ENCODE peak calls at places on chromosomes 1 and 21, in four cellular contexts. K is stimulated activated CD4-positive, alpha-beta T cell treated with anti-CD3 and anti-CD28 coated beads, Interleukin-2, amount 100 ng/mL, for 4 hours; B is heart left ventricle; F is hypothalamus. P is an unnamed sample.

GRCh38 chr21:28669331-28669730 is 323.3 kb downstream of the LTN1 start:
- DNase-seq in K (no peak), F (no peak), B (no peak), P (no peak)

GRCh38 chr1:44924835-44925464 is 61.4 kb downstream of the EIF2B3 start:
- DNase-seq in B (no peak), F (no peak), K (no peak), P (no peak)

GRCh38 chr21:27306821-27307746 is 340.2 kb upstream of the ADAMTS5 start:
- DNase-seq in K (no peak), F (no peak), B (no peak), P (no peak)

GRCh38 chr1:226584164-226584563 is 35.6 kb downstream of the STUM start:
- DNase-seq in B (no peak), F (no peak), K (no peak), P (no peak)

GRCh38 chr21:34726627-34727337 is 58.0 kb downstream of the CLIC6 start:
- DNase-seq in K (no peak), B (no peak), F (no peak), P (no peak)

GRCh38 chr1:42013881-42014470 is 95.3 kb upstream of the HIVEP3 start:
- DNase-seq in F (no peak), K (no peak), B (no peak), P (peak; percentile 74)

GRCh38 chr1:89279011-89279466 is 6.4 kb upstream of the GBP5 start:
- DNase-seq in K (no peak), F (no peak), B (no peak), P (no peak)

GRCh38 chr1:9371391-9371935 is 78.8 kb downstream of the SPSB1 start:
- DNase-seq in B (peak; percentile 61), F (no peak), K (no peak), P (no peak)

GRCh38 chr1:110106013-110106941 is 6.0 kb upstream of the UBL4B start:
- DNase-seq in F (peak; percentile 44), K (peak; percentile 45), B (peak; percentile 65), P (peak; percentile 61)

GRCh38 chr1:41749992-41750745 is 168.6 kb downstream of the HIVEP3 start:
- DNase-seq in K (no peak), F (no peak), B (no peak), P (no peak)

GRCh38 chr1:18294437-18295176 is 186.1 kb upstream of the KLHDC7A start:
- DNase-seq in B (no peak), F (no peak), K (no peak), P (no peak)

GRCh38 chr21:27721675-27722074 is 754.8 kb upstream of the ADAMTS5 start:
- DNase-seq in F (no peak), B (no peak), K (no peak), P (no peak)

GRCh38 chr1:165644064-165644735 is 13.2 kb downstream of the MGST3 start:
- DNase-seq in K (no peak), F (no peak), B (no peak), P (no peak)

GRCh38 chr1:220690140-220691038 is at the start of gene C1orf115:
- DNase-seq in B (peak; percentile 77), F (peak; percentile 33), K (peak; percentile 55), P (peak; percentile 11)

GRCh38 chr1:71839876-71840275 is 442.5 kb downstream of the NEGR1 start:
- DNase-seq in K (no peak), F (no peak), B (no peak), P (no peak)

GRCh38 chr1:186806477-186806876 is 22.3 kb upstream of the PLA2G4A start:
- DNase-seq in F (no peak), K (no peak), B (no peak), P (no peak)